ENCODE peak calls at places on chromosomes 4 and X, in five cellular contexts. One of them, this sample, is unnamed.

GRCh38 chrX:129634541-129634940 is 20.2 kb downstream of the APLN start:
- DNase-seq in stimulated activated CD8-positive, alpha-beta memory T cell treated with anti-CD3 and anti-CD28 coated beads, Interleukin-7, amount 100 ng/mL, for 48 hours: no peak
- DNase-seq in mesenchymal stem cell: no peak
- DNase-seq in upper lobe of right lung: no peak
- DNase-seq in NCI-H1105 treated with DMSO at 0.1 percent for 48 hours: peak; percentile 17
- DNase-seq in this sample: no peak

GRCh38 chr4:112765317-112765989 is 128.5 kb downstream of the LARP7 start:
- DNase-seq in upper lobe of right lung: no peak
- DNase-seq in NCI-H1105 treated with DMSO at 0.1 percent for 48 hours: peak; percentile 16
- DNase-seq in stimulated activated CD8-positive, alpha-beta memory T cell treated with anti-CD3 and anti-CD28 coated beads, Interleukin-7, amount 100 ng/mL, for 48 hours: no peak
- DNase-seq in mesenchymal stem cell: peak; percentile 49
- DNase-seq in this sample: no peak

GRCh38 chr4:56671860-56672259 is 9.2 kb downstream of the HOPX start:
- DNase-seq in upper lobe of right lung: no peak
- DNase-seq in NCI-H1105 treated with DMSO at 0.1 percent for 48 hours: no peak
- DNase-seq in stimulated activated CD8-positive, alpha-beta memory T cell treated with anti-CD3 and anti-CD28 coated beads, Interleukin-7, amount 100 ng/mL, for 48 hours: no peak
- DNase-seq in mesenchymal stem cell: no peak
- DNase-seq in this sample: no peak

GRCh38 chr4:174669278-174669677 is 147.0 kb upstream of the HPGD start:
- DNase-seq in NCI-H1105 treated with DMSO at 0.1 percent for 48 hours: no peak
- DNase-seq in mesenchymal stem cell: peak; percentile 81
- DNase-seq in upper lobe of right lung: no peak
- DNase-seq in stimulated activated CD8-positive, alpha-beta memory T cell treated with anti-CD3 and anti-CD28 coated beads, Interleukin-7, amount 100 ng/mL, for 48 hours: no peak
- DNase-seq in this sample: no peak

GRCh38 chr4:10762541-10762940 is 78.0 kb upstream of the CLNK start:
- DNase-seq in NCI-H1105 treated with DMSO at 0.1 percent for 48 hours: no peak
- DNase-seq in stimulated activated CD8-positive, alpha-beta memory T cell treated with anti-CD3 and anti-CD28 coated beads, Interleukin-7, amount 100 ng/mL, for 48 hours: no peak
- DNase-seq in upper lobe of right lung: no peak
- DNase-seq in mesenchymal stem cell: peak; percentile 85
- DNase-seq in this sample: no peak

GRCh38 chr4:184983660-184984356 is 34.5 kb upstream of the HELT start:
- DNase-seq in NCI-H1105 treated with DMSO at 0.1 percent for 48 hours: peak; percentile 26
- DNase-seq in mesenchymal stem cell: peak; percentile 19
- DNase-seq in stimulated activated CD8-positive, alpha-beta memory T cell treated with anti-CD3 and anti-CD28 coated beads, Interleukin-7, amount 100 ng/mL, for 48 hours: peak; percentile 53
- DNase-seq in upper lobe of right lung: peak; percentile 82
- DNase-seq in this sample: peak; percentile 70

GRCh38 chr4:27084685-27085356 is 224.2 kb downstream of the STIM2 start:
- DNase-seq in mesenchymal stem cell: peak; percentile 19
- DNase-seq in upper lobe of right lung: peak; percentile 69
- DNase-seq in NCI-H1105 treated with DMSO at 0.1 percent for 48 hours: peak; percentile 27
- DNase-seq in stimulated activated CD8-positive, alpha-beta memory T cell treated with anti-CD3 and anti-CD28 coated beads, Interleukin-7, amount 100 ng/mL, for 48 hours: no peak
- DNase-seq in this sample: peak; percentile 40

GRCh38 chr4:38691251-38692008 is 27.4 kb downstream of the KLF3 start:
- DNase-seq in mesenchymal stem cell: no peak
- DNase-seq in stimulated activated CD8-positive, alpha-beta memory T cell treated with anti-CD3 and anti-CD28 coated beads, Interleukin-7, amount 100 ng/mL, for 48 hours: no peak
- DNase-seq in NCI-H1105 treated with DMSO at 0.1 percent for 48 hours: no peak
- DNase-seq in upper lobe of right lung: no peak
- DNase-seq in this sample: no peak

GRCh38 chrX:9677098-9677739 is 88.4 kb downstream of the GPR143 start:
- DNase-seq in NCI-H1105 treated with DMSO at 0.1 percent for 48 hours: peak; percentile 58
- DNase-seq in stimulated activated CD8-positive, alpha-beta memory T cell treated with anti-CD3 and anti-CD28 coated beads, Interleukin-7, amount 100 ng/mL, for 48 hours: peak; percentile 2
- DNase-seq in upper lobe of right lung: no peak
- DNase-seq in mesenchymal stem cell: no peak
- DNase-seq in this sample: peak; percentile 6

GRCh38 chr4:110683600-110683999 is 60.7 kb upstream of the PITX2 start:
- DNase-seq in mesenchymal stem cell: no peak
- DNase-seq in stimulated activated CD8-positive, alpha-beta memory T cell treated with anti-CD3 and anti-CD28 coated beads, Interleukin-7, amount 100 ng/mL, for 48 hours: no peak
- DNase-seq in upper lobe of right lung: no peak
- DNase-seq in NCI-H1105 treated with DMSO at 0.1 percent for 48 hours: no peak
- DNase-seq in this sample: no peak

GRCh38 chrX:19347916-19348315 is 4.2 kb downstream of the PDHA1 start:
- DNase-seq in upper lobe of right lung: no peak
- DNase-seq in mesenchymal stem cell: no peak
- DNase-seq in stimulated activated CD8-positive, alpha-beta memory T cell treated with anti-CD3 and anti-CD28 coated beads, Interleukin-7, amount 100 ng/mL, for 48 hours: no peak
- DNase-seq in NCI-H1105 treated with DMSO at 0.1 percent for 48 hours: no peak
- DNase-seq in this sample: no peak

GRCh38 chr4:94960703-94961102 is 202.9 kb downstream of the BMPR1B start:
- DNase-seq in mesenchymal stem cell: no peak
- DNase-seq in NCI-H1105 treated with DMSO at 0.1 percent for 48 hours: no peak
- DNase-seq in stimulated activated CD8-positive, alpha-beta memory T cell treated with anti-CD3 and anti-CD28 coated beads, Interleukin-7, amount 100 ng/mL, for 48 hours: no peak
- DNase-seq in upper lobe of right lung: no peak
- DNase-seq in this sample: no peak

GRCh38 chr4:168433576-168433975 is 46.7 kb downstream of the DDX60L start:
- DNase-seq in upper lobe of right lung: no peak
- DNase-seq in stimulated activated CD8-positive, alpha-beta memory T cell treated with anti-CD3 and anti-CD28 coated beads, Interleukin-7, amount 100 ng/mL, for 48 hours: no peak
- DNase-seq in NCI-H1105 treated with DMSO at 0.1 percent for 48 hours: no peak
- DNase-seq in mesenchymal stem cell: no peak
- DNase-seq in this sample: no peak

GRCh38 chrX:19743386-19743785 is 144.0 kb downstream of the SH3KBP1 start:
- DNase-seq in mesenchymal stem cell: no peak
- DNase-seq in upper lobe of right lung: no peak
- DNase-seq in stimulated activated CD8-positive, alpha-beta memory T cell treated with anti-CD3 and anti-CD28 coated beads, Interleukin-7, amount 100 ng/mL, for 48 hours: no peak
- DNase-seq in NCI-H1105 treated with DMSO at 0.1 percent for 48 hours: no peak
- DNase-seq in this sample: no peak

GRCh38 chr4:177769155-177769554 is 326.9 kb upstream of the AGA start:
- DNase-seq in stimulated activated CD8-positive, alpha-beta memory T cell treated with anti-CD3 and anti-CD28 coated beads, Interleukin-7, amount 100 ng/mL, for 48 hours: no peak
- DNase-seq in upper lobe of right lung: no peak
- DNase-seq in NCI-H1105 treated with DMSO at 0.1 percent for 48 hours: no peak
- DNase-seq in mesenchymal stem cell: no peak
- DNase-seq in this sample: no peak

GRCh38 chr4:64174247-64174882 is 234.9 kb downstream of the TECRL start:
- DNase-seq in NCI-H1105 treated with DMSO at 0.1 percent for 48 hours: no peak
- DNase-seq in stimulated activated CD8-positive, alpha-beta memory T cell treated with anti-CD3 and anti-CD28 coated beads, Interleukin-7, amount 100 ng/mL, for 48 hours: no peak
- DNase-seq in upper lobe of right lung: no peak
- DNase-seq in mesenchymal stem cell: no peak
- DNase-seq in this sample: no peak

GRCh38 chrX:130108647-130109428 is 1.5 kb downstream of the ELF4 start:
- DNase-seq in mesenchymal stem cell: no peak
- DNase-seq in NCI-H1105 treated with DMSO at 0.1 percent for 48 hours: peak; percentile 54
- DNase-seq in upper lobe of right lung: peak; percentile 70
- DNase-seq in stimulated activated CD8-positive, alpha-beta memory T cell treated with anti-CD3 and anti-CD28 coated beads, Interleukin-7, amount 100 ng/mL, for 48 hours: no peak
- DNase-seq in this sample: no peak